ENCODE peak calls at places on chromosomes 7 and 10, in six cellular contexts. One of them, this sample, is unnamed.

GRCh38 chr7:35015346-35015859 is 21.9 kb downstream of the DPY19L1 start:
- DNase-seq in choroid plexus epithelial cell: no peak
- DNase-seq in CD8-positive, alpha-beta T cell: no peak
- DNase-seq in mesendoderm: peak
- DNase-seq in foreskin fibroblast: no peak
- DNase-seq in lung: no peak
- DNase-seq in this sample: peak

GRCh38 chr7:123616244-123616643 is 14.6 kb downstream of the ASB15 start:
- DNase-seq in foreskin fibroblast: no peak
- DNase-seq in CD8-positive, alpha-beta T cell: no peak
- DNase-seq in lung: no peak
- DNase-seq in choroid plexus epithelial cell: peak
- DNase-seq in mesendoderm: no peak
- DNase-seq in this sample: no peak

GRCh38 chr7:29322023-29322712 is 127.6 kb downstream of the CHN2 start:
- DNase-seq in foreskin fibroblast: no peak
- DNase-seq in CD8-positive, alpha-beta T cell: no peak
- DNase-seq in choroid plexus epithelial cell: no peak
- DNase-seq in lung: no peak
- DNase-seq in mesendoderm: peak
- DNase-seq in this sample: peak

GRCh38 chr7:132618956-132619305 is 42.7 kb upstream of the PLXNA4 start:
- DNase-seq in lung: no peak
- DNase-seq in mesendoderm: no peak
- DNase-seq in choroid plexus epithelial cell: peak
- DNase-seq in foreskin fibroblast: peak
- DNase-seq in CD8-positive, alpha-beta T cell: no peak
- DNase-seq in this sample: no peak

GRCh38 chr7:129781856-129782256 is 170.3 kb downstream of the NRF1 start:
- DNase-seq in foreskin fibroblast: no peak
- DNase-seq in lung: no peak
- DNase-seq in mesendoderm: no peak
- DNase-seq in CD8-positive, alpha-beta T cell: no peak
- DNase-seq in choroid plexus epithelial cell: no peak
- DNase-seq in this sample: peak

GRCh38 chr10:122126763-122127659 is 138.0 kb downstream of the TACC2 start:
- DNase-seq in mesendoderm: peak
- DNase-seq in choroid plexus epithelial cell: peak
- DNase-seq in lung: peak
- DNase-seq in foreskin fibroblast: peak
- DNase-seq in CD8-positive, alpha-beta T cell: no peak
- DNase-seq in this sample: peak

GRCh38 chr7:108525327-108525984 is 479 bp downstream of the PNPLA8 start:
- DNase-seq in mesendoderm: peak
- DNase-seq in lung: peak
- DNase-seq in CD8-positive, alpha-beta T cell: no peak
- DNase-seq in choroid plexus epithelial cell: peak
- DNase-seq in foreskin fibroblast: peak
- DNase-seq in this sample: peak

GRCh38 chr10:125559210-125559609 is 123.8 kb downstream of the TEX36 start:
- DNase-seq in lung: no peak
- DNase-seq in mesendoderm: no peak
- DNase-seq in choroid plexus epithelial cell: no peak
- DNase-seq in foreskin fibroblast: no peak
- DNase-seq in CD8-positive, alpha-beta T cell: no peak
- DNase-seq in this sample: peak

GRCh38 chr7:94972296-94972695 is 64.9 kb downstream of the PPP1R9A start:
- DNase-seq in mesendoderm: no peak
- DNase-seq in CD8-positive, alpha-beta T cell: no peak
- DNase-seq in choroid plexus epithelial cell: peak
- DNase-seq in foreskin fibroblast: peak
- DNase-seq in lung: no peak
- DNase-seq in this sample: no peak

GRCh38 chr10:93652857-93653256 is 40.5 kb downstream of the PDE6C start:
- DNase-seq in choroid plexus epithelial cell: peak
- DNase-seq in CD8-positive, alpha-beta T cell: no peak
- DNase-seq in mesendoderm: no peak
- DNase-seq in lung: no peak
- DNase-seq in foreskin fibroblast: peak
- DNase-seq in this sample: no peak

GRCh38 chr7:41222704-41223103 is 480.2 kb downstream of the INHBA start:
- DNase-seq in foreskin fibroblast: peak
- DNase-seq in choroid plexus epithelial cell: peak
- DNase-seq in mesendoderm: no peak
- DNase-seq in lung: no peak
- DNase-seq in CD8-positive, alpha-beta T cell: no peak
- DNase-seq in this sample: no peak

GRCh38 chr7:3998060-3998459 is 684.0 kb upstream of the FOXK1 start:
- DNase-seq in CD8-positive, alpha-beta T cell: no peak
- DNase-seq in choroid plexus epithelial cell: no peak
- DNase-seq in lung: no peak
- DNase-seq in mesendoderm: no peak
- DNase-seq in foreskin fibroblast: no peak
- DNase-seq in this sample: no peak

GRCh38 chr7:23254051-23254681 is 7.6 kb downstream of the GPNMB start:
- DNase-seq in mesendoderm: no peak
- DNase-seq in foreskin fibroblast: no peak
- DNase-seq in CD8-positive, alpha-beta T cell: no peak
- DNase-seq in lung: no peak
- DNase-seq in choroid plexus epithelial cell: peak
- DNase-seq in this sample: no peak

GRCh38 chr7:128929201-128929808 is 8.4 kb upstream of the IRF5 start:
- DNase-seq in foreskin fibroblast: no peak
- DNase-seq in choroid plexus epithelial cell: no peak
- DNase-seq in CD8-positive, alpha-beta T cell: no peak
- DNase-seq in lung: no peak
- DNase-seq in mesendoderm: no peak
- DNase-seq in this sample: no peak

GRCh38 chr7:134789967-134790685 is 10.7 kb downstream of the CALD1 start:
- DNase-seq in mesendoderm: peak
- DNase-seq in choroid plexus epithelial cell: peak
- DNase-seq in CD8-positive, alpha-beta T cell: no peak
- DNase-seq in lung: no peak
- DNase-seq in foreskin fibroblast: no peak
- DNase-seq in this sample: peak

GRCh38 chr10:21517134-21517982 is 8.1 kb downstream of the SKIDA1 start:
- DNase-seq in foreskin fibroblast: no peak
- DNase-seq in CD8-positive, alpha-beta T cell: no peak
- DNase-seq in mesendoderm: peak
- DNase-seq in lung: peak
- DNase-seq in choroid plexus epithelial cell: peak
- DNase-seq in this sample: peak

GRCh38 chr10:21519327-21519933 is 6.1 kb downstream of the SKIDA1 start:
- DNase-seq in CD8-positive, alpha-beta T cell: no peak
- DNase-seq in mesendoderm: no peak
- DNase-seq in lung: no peak
- DNase-seq in choroid plexus epithelial cell: no peak
- DNase-seq in foreskin fibroblast: no peak
- DNase-seq in this sample: peak

GRCh38 chr10:21519981-21520436 is 5.5 kb downstream of the SKIDA1 start:
- DNase-seq in choroid plexus epithelial cell: peak
- DNase-seq in CD8-positive, alpha-beta T cell: no peak
- DNase-seq in lung: no peak
- DNase-seq in mesendoderm: peak
- DNase-seq in foreskin fibroblast: peak
- DNase-seq in this sample: peak

GRCh38 chr10:21517983-21518628 is 7.4 kb downstream of the SKIDA1 start:
- DNase-seq in choroid plexus epithelial cell: peak
- DNase-seq in lung: no peak
- DNase-seq in mesendoderm: peak
- DNase-seq in CD8-positive, alpha-beta T cell: no peak
- DNase-seq in foreskin fibroblast: no peak
- DNase-seq in this sample: no peak

GRCh38 chr10:21518629-21519321 is 6.7 kb downstream of the SKIDA1 start:
- DNase-seq in lung: no peak
- DNase-seq in choroid plexus epithelial cell: peak
- DNase-seq in CD8-positive, alpha-beta T cell: no peak
- DNase-seq in foreskin fibroblast: no peak
- DNase-seq in mesendoderm: peak
- DNase-seq in this sample: peak
- H3K4me3 ChIP-seq in lung: no peak
- H3K4me3 ChIP-seq in choroid plexus epithelial cell: peak
- H3K4me3 ChIP-seq in CD8-positive, alpha-beta T cell: no peak
- H3K4me3 ChIP-seq in foreskin fibroblast: peak
- H3K4me3 ChIP-seq in mesendoderm: peak
- H3K4me3 ChIP-seq in this sample: peak

GRCh38 chr10:79148452-79149344 is 79.9 kb downstream of the ZMIZ1 start:
- DNase-seq in mesendoderm: no peak
- DNase-seq in lung: peak
- DNase-seq in foreskin fibroblast: peak
- DNase-seq in choroid plexus epithelial cell: no peak
- DNase-seq in CD8-positive, alpha-beta T cell: no peak
- DNase-seq in this sample: no peak

GRCh38 chr10:79149662-79150443 is 81.1 kb downstream of the ZMIZ1 start:
- DNase-seq in foreskin fibroblast: peak
- DNase-seq in choroid plexus epithelial cell: peak
- DNase-seq in CD8-positive, alpha-beta T cell: peak
- DNase-seq in mesendoderm: peak
- DNase-seq in lung: peak
- DNase-seq in this sample: peak

GRCh38 chr10:79147796-79148451 is 79.2 kb downstream of the ZMIZ1 start:
- DNase-seq in lung: no peak
- DNase-seq in foreskin fibroblast: no peak
- DNase-seq in choroid plexus epithelial cell: no peak
- DNase-seq in mesendoderm: no peak
- DNase-seq in CD8-positive, alpha-beta T cell: no peak
- DNase-seq in this sample: no peak

GRCh38 chr10:79150444-79150754 is 81.6 kb downstream of the ZMIZ1 start:
- DNase-seq in lung: no peak
- DNase-seq in mesendoderm: no peak
- DNase-seq in choroid plexus epithelial cell: no peak
- DNase-seq in CD8-positive, alpha-beta T cell: no peak
- DNase-seq in foreskin fibroblast: no peak
- DNase-seq in this sample: no peak

DNA sequence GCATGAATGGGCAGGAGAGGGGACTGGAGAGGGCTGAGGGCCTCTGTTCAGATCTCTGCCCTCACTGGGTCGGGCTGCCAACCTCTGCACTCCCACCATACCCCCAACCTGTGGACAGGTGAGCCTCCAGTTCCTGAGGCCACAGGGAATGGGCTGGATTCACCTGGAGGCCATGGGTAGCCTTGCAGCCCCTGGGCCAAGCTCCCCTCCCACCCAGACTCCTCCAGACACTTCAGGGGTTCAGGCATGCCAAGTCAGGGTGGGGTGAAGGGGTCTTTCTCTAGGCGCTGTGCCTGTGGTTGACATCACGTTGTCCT is 80.5 kb downstream of the ZMIZ1 start:
- DNase-seq in lung: no peak
- DNase-seq in mesendoderm: no peak
- DNase-seq in CD8-positive, alpha-beta T cell: no peak
- DNase-seq in choroid plexus epithelial cell: no peak
- DNase-seq in foreskin fibroblast: no peak
- DNase-seq in this sample: no peak
- H3K4me3 ChIP-seq in lung: no peak
- H3K4me3 ChIP-seq in mesendoderm: no peak
- H3K4me3 ChIP-seq in CD8-positive, alpha-beta T cell: no peak
- H3K4me3 ChIP-seq in choroid plexus epithelial cell: no peak
- H3K4me3 ChIP-seq in foreskin fibroblast: no peak
- H3K4me3 ChIP-seq in this sample: no peak

GRCh38 chr7:33044986-33045385 is 17.6 kb downstream of the NT5C3A start:
- DNase-seq in lung: no peak
- DNase-seq in choroid plexus epithelial cell: no peak
- DNase-seq in mesendoderm: no peak
- DNase-seq in CD8-positive, alpha-beta T cell: no peak
- DNase-seq in foreskin fibroblast: no peak
- DNase-seq in this sample: no peak

GRCh38 chr7:33040803-33041516 is 21.6 kb downstream of the NT5C3A start:
- DNase-seq in choroid plexus epithelial cell: peak
- DNase-seq in CD8-positive, alpha-beta T cell: peak
- DNase-seq in foreskin fibroblast: no peak
- DNase-seq in mesendoderm: no peak
- DNase-seq in lung: peak
- DNase-seq in this sample: no peak

GRCh38 chr7:33043434-33043833 is 19.1 kb downstream of the NT5C3A start:
- DNase-seq in foreskin fibroblast: no peak
- DNase-seq in choroid plexus epithelial cell: no peak
- DNase-seq in CD8-positive, alpha-beta T cell: no peak
- DNase-seq in mesendoderm: no peak
- DNase-seq in lung: no peak
- DNase-seq in this sample: no peak

GRCh38 chr7:33048257-33048656 is 14.3 kb downstream of the NT5C3A start:
- DNase-seq in CD8-positive, alpha-beta T cell: no peak
- DNase-seq in mesendoderm: no peak
- DNase-seq in lung: no peak
- DNase-seq in foreskin fibroblast: no peak
- DNase-seq in choroid plexus epithelial cell: no peak
- DNase-seq in this sample: no peak

DNA sequence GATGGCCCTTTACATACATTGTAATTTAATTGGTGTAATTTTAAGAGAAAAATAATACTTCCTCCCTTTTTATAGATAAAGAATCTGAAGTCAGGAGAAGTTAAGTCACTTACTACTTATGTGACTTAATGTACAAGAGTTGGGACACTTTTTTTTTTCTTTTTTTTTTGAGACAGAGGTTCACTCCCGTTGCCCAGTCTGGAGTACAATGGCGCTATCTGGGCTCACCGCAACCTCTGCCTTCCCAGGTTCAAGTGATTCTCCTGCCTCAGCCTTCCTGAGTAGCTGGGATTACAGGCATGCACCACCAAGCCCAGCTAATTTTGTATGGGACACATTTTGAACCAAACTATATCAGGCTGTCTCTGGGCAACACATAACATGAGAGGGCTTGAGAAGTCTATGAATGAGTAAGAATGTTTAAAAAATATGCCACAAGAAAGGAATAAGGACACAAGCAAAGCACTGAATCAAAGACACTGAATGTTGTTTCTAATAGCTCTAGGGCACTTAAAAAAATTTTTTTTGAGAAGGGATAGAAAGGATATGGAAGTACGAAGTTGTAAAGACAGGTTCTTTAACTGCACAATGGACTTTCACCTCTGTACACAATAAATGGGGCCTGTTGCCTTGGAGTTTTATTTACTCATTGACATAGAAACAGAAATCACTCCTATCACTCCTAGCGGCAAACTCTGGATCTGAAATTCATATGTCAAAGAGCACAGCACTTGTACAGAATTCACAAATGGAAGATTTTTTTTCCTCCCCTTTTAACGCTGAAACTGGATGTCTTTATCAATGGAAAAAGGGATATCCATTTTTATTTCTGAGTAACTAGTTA is 18.5 kb downstream of the NT5C3A start:
- DNase-seq in CD8-positive, alpha-beta T cell: no peak
- DNase-seq in mesendoderm: no peak
- DNase-seq in lung: no peak
- DNase-seq in foreskin fibroblast: no peak
- DNase-seq in choroid plexus epithelial cell: no peak
- DNase-seq in this sample: no peak
- H3K4me3 ChIP-seq in CD8-positive, alpha-beta T cell: no peak
- H3K4me3 ChIP-seq in mesendoderm: no peak
- H3K4me3 ChIP-seq in lung: no peak
- H3K4me3 ChIP-seq in foreskin fibroblast: no peak
- H3K4me3 ChIP-seq in choroid plexus epithelial cell: no peak
- H3K4me3 ChIP-seq in this sample: no peak

DNA sequence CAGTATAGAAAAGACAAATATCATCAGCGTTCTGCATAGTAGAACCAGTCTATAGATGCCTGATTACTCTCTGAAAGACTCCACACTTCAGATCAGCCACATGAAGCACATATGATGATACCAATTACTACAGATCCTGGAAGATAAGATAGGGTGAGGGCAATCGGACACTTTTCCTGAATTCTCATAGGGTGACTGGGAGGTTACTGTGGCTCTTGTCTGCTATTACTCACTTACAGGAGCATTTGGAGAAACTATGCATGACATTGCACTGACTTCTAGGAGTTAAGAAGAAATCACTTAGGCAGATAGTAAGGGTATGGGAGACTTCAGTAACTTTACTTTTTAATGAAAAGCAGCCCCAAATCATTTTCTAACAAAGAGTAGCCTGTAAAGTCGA is 1140.9 kb downstream of the XPNPEP1 start:
- DNase-seq in CD8-positive, alpha-beta T cell: no peak
- DNase-seq in choroid plexus epithelial cell: no peak
- DNase-seq in mesendoderm: no peak
- DNase-seq in lung: no peak
- DNase-seq in foreskin fibroblast: no peak
- DNase-seq in this sample: no peak
- H3K4me3 ChIP-seq in CD8-positive, alpha-beta T cell: no peak
- H3K4me3 ChIP-seq in choroid plexus epithelial cell: no peak
- H3K4me3 ChIP-seq in mesendoderm: no peak
- H3K4me3 ChIP-seq in lung: no peak
- H3K4me3 ChIP-seq in foreskin fibroblast: no peak
- H3K4me3 ChIP-seq in this sample: no peak

This sample was measured in endodermal cell.